ENCODE peak calls at places on chromosomes 16 and 17, in six cellular contexts. H is lower lobe of right lung, M is PC-9, J is SJSA1, I is left ventricle myocardium inferior, Y is breast epithelium. N is an unnamed sample.

GRCh38 chr16:69615528-69615927 is 49.8 kb downstream of the NFAT5 start:
- DNase-seq in J (no peak), M (no peak), Y (no peak), H (no peak), I (no peak), N (no peak)

GRCh38 chr17:10069301-10069700 is 129.1 kb downstream of the GAS7 start:
- DNase-seq in M (no peak), J (no peak), I (peak; percentile 61), H (no peak), Y (no peak), N (no peak)

GRCh38 chr16:77336637-77337036 is 98.2 kb downstream of the ADAMTS18 start:
- DNase-seq in J (no peak), M (no peak), Y (no peak), I (no peak), H (no peak), N (no peak)

GRCh38 chr17:40097931-40098845 is 2.2 kb downstream of the NR1D1 start:
- DNase-seq in Y (peak; percentile 79), M (no peak), I (peak; percentile 72), H (peak; percentile 60), J (no peak), N (no peak)

GRCh38 chr17:18905226-18905625 is 46.7 kb upstream of the SLC5A10 start:
- DNase-seq in M (no peak), I (no peak), H (no peak), Y (no peak), J (no peak), N (no peak)

GRCh38 chr17:69884361-69884760 is 190.7 kb upstream of the KCNJ16 start:
- DNase-seq in Y (no peak), M (no peak), H (no peak), J (no peak), I (no peak), N (no peak)

GRCh38 chr17:45320349-45320930 is 3.6 kb upstream of the MAP3K14 start:
- DNase-seq in M (peak; percentile 88), Y (no peak), J (peak; percentile 80), I (no peak), H (peak; percentile 1), N (no peak)

GRCh38 chr16:69413045-69413664 is 11.3 kb upstream of the CYB5B start:
- DNase-seq in H (no peak), I (no peak), M (no peak), J (no peak), Y (no peak), N (no peak)

GRCh38 chr17:44952946-44953475 is 5.4 kb upstream of the KIF18B start:
- DNase-seq in I (no peak), M (no peak), H (no peak), Y (no peak), J (no peak), N (no peak)

GRCh38 chr16:83458612-83459011 is 349.2 kb upstream of the HSBP1 start:
- DNase-seq in Y (no peak), I (no peak), M (no peak), H (no peak), J (peak; percentile 59), N (no peak)

GRCh38 chr17:79435296-79435695 is 175.6 kb downstream of the RBFOX3 start:
- DNase-seq in I (no peak), Y (no peak), J (no peak), M (no peak), H (no peak), N (no peak)

GRCh38 chr16:2782583-2783351 is 4.6 kb downstream of the PRSS33 start:
- DNase-seq in M (no peak), J (no peak), H (no peak), Y (no peak), I (no peak), N (no peak)

GRCh38 chr16:89484923-89485679 is 5.3 kb downstream of the ANKRD11 start:
- DNase-seq in I (no peak), Y (no peak), M (no peak), J (no peak), H (no peak), N (peak; percentile 90)

GRCh38 chr16:49839462-49839825 is 16.5 kb downstream of the ZNF423 start:
- DNase-seq in Y (no peak), J (no peak), H (no peak), I (no peak), M (no peak), N (no peak)

GRCh38 chr16:1012722-1013592 is 31.4 kb downstream of the SOX8 start:
- DNase-seq in M (no peak), Y (no peak), J (no peak), I (no peak), H (no peak), N (no peak)

GRCh38 chr17:72334205-72334604 is 213.4 kb downstream of the SOX9 start:
- DNase-seq in Y (no peak), H (no peak), J (no peak), M (no peak), I (no peak), N (peak; percentile 80)

GRCh38 chr16:81627024-81627423 is 152.1 kb upstream of the PLCG2 start:
- DNase-seq in I (no peak), M (no peak), Y (no peak), H (no peak), J (peak; percentile 76), N (no peak)

GRCh38 chr16:49602201-49603041 is 228.8 kb downstream of the C16orf78 start:
- DNase-seq in H (no peak), J (peak; percentile 32), Y (no peak), I (no peak), M (no peak), N (no peak)

GRCh38 chr17:44601574-44602372 is 44.5 kb downstream of the FZD2 start:
- DNase-seq in M (no peak), I (no peak), H (peak; percentile 67), Y (no peak), J (no peak), N (peak; percentile 93)

GRCh38 chr17:61468263-61468907 is 16.2 kb downstream of the TBX4 start:
- DNase-seq in J (no peak), M (no peak), H (no peak), I (no peak), Y (no peak), N (no peak)

GRCh38 chr17:60139438-60140285 is 10.1 kb upstream of the CA4 start:
- DNase-seq in M (no peak), J (peak; percentile 82), I (peak; percentile 80), Y (no peak), H (peak; percentile 84), N (peak; percentile 34)

GRCh38 chr17:67469208-67469980 is 92.3 kb downstream of the PITPNC1 start:
- DNase-seq in Y (no peak), M (no peak), I (no peak), H (peak; percentile 53), J (no peak), N (peak; percentile 70)

GRCh38 chr17:43888548-43888947 is 18.8 kb downstream of the MPP2 start:
- DNase-seq in J (no peak), H (no peak), M (no peak), I (no peak), Y (no peak), N (no peak)

GRCh38 chr16:22138482-22138881 is 23.8 kb upstream of the SDR42E2 start:
- DNase-seq in H (no peak), M (no peak), Y (no peak), J (no peak), I (no peak), N (no peak)

GRCh38 chr17:81349397-81350319 is 45.6 kb upstream of the BAHCC1 start:
- DNase-seq in H (no peak), J (peak; percentile 57), M (no peak), I (no peak), Y (no peak), N (peak; percentile 94)

GRCh38 chr16:79843631-79844043 is 243.1 kb upstream of the MAF start:
- DNase-seq in I (no peak), Y (no peak), J (no peak), H (no peak), M (no peak), N (no peak)

GRCh38 chr16:22751104-22751667 is 62.8 kb upstream of the HS3ST2 start:
- DNase-seq in I (no peak), H (no peak), Y (no peak), J (no peak), M (no peak), N (no peak)

GRCh38 chr16:56245197-56245596 is 53.9 kb downstream of the GNAO1 start:
- DNase-seq in M (peak; percentile 93), Y (no peak), H (no peak), I (no peak), J (peak; percentile 82), N (no peak)
- H3K27ac ChIP-seq in M (peak overlapping the region; percentile 89), Y (no peak overlapping the region), H (no peak overlapping the region), I (no peak overlapping the region), J (peak overlapping the region; percentile 85), N (no peak overlapping the region)

GRCh38 chr16:47855431-47855830 is 300.4 kb downstream of the ABCC12 start:
- DNase-seq in I (no peak), M (no peak), H (no peak), J (no peak), Y (no peak), N (no peak)

GRCh38 chr16:47851026-47851610 is 304.7 kb downstream of the ABCC12 start:
- DNase-seq in H (no peak), M (no peak), J (no peak), Y (no peak), I (no peak), N (no peak)

GRCh38 chr16:47853635-47854034 is 302.2 kb downstream of the ABCC12 start:
- DNase-seq in M (no peak), Y (no peak), I (no peak), J (no peak), H (no peak), N (no peak)

GRCh38 chr16:47852991-47853390 is 302.8 kb downstream of the ABCC12 start:
- DNase-seq in Y (no peak), J (no peak), I (no peak), H (no peak), M (no peak), N (no peak)

DNA sequence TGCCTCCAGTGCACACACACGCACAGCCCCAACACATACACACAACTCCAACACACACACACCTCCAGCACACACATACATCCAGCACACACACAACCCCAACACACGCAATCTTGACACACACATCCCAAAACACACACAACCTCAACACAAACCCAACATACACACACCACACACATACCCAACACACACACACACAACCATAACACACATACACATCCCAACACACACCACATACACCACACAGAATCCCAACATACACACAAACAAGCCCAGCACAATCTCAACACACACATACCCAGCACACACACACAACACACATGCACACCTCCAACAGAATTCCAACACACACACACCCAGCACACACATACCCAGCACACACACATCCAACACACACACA is 301.1 kb downstream of the ABCC12 start:
- DNase-seq in J (no peak), M (no peak), Y (no peak), H (no peak), I (no peak), N (no peak)
- H3K4me3 ChIP-seq in J (no peak overlapping the region), M (no peak overlapping the region), Y (no peak overlapping the region), H (no peak overlapping the region), I (no peak overlapping the region), N (no peak overlapping the region)

DNA sequence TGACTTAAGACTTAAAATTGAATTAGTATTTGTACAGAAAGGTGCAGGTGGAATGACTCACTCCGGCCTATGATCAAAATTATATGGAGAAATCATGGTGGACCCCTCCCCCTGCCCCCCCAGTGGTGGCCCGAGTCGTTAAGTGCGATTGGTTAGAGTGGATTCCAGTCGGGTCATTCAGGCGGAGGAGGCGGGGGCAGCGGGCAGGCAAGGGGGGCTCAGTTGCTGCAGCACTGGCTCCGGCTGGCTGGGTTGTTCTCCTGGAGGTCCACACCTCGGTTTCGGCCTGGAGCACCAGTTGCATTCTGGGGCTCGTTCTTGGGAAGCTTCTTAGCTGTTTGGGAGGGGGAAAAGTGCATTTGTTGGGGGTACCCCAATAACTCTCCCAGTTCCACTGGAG is 3.0 kb downstream of the HSPB9 start:
- DNase-seq in H (no peak), Y (no peak), J (no peak), M (no peak), I (no peak), N (no peak)
- H3K36me3 ChIP-seq in H (peaks cover 64% of the 10 kb centered on the region), Y (peaks cover 8% of the 10 kb centered on the region), J (peaks cover 60% of the 10 kb centered on the region), M (no peaks in the 10 kb centered on the region), I (peaks cover 59% of the 10 kb centered on the region), N (peaks cover 23% of the 10 kb centered on the region)

GRCh38 chr17:1090454-1091189 is 89.2 kb downstream of the ABR start:
- DNase-seq in H (peak; percentile 74), I (no peak), Y (no peak), J (no peak), M (no peak), N (no peak)
- H3K27ac ChIP-seq in H (peak overlapping the region; percentile 74), I (peak overlapping the region; percentile 86), Y (peak overlapping the region; percentile 89), J (no peak overlapping the region), M (no peak overlapping the region), N (no peak overlapping the region)